ENCODE peak calls at places on chromosomes 5 and 9, in nine cellular contexts. A is AG04450, U is Peyer's patch, T is suprapubic skin, K is HCT116, W is cardiac muscle cell, R is fibroblast of lung, M is endodermal cell, I is psoas muscle. Y is an unnamed sample.

GRCh38 chr9:9318959-9319505 is 1293.8 kb downstream of the PTPRD start:
- DNase-seq in W (no peak), T (no peak), K (no peak), A (no peak), U (no peak), M (no peak), R (no peak), I (no peak), Y (no peak)

GRCh38 chr9:135221951-135222631 is 134.6 kb downstream of the OLFM1 start:
- DNase-seq in I (no peak), K (no peak), T (no peak), U (no peak), A (no peak), W (no peak), M (peak; percentile 87), R (no peak), Y (no peak)

GRCh38 chr5:61824396-61824795 is 481.6 kb upstream of the KIF2A start:
- DNase-seq in W (no peak), A (no peak), T (no peak), I (no peak), M (no peak), R (no peak), K (no peak), U (no peak), Y (no peak)

GRCh38 chr9:29697011-29697410 is 2123.7 kb upstream of the C9orf72 start:
- DNase-seq in T (no peak), A (no peak), U (no peak), I (no peak), K (no peak), W (no peak), M (no peak), R (peak; percentile 2), Y (no peak)

GRCh38 chr5:169041180-169041579 is 259.8 kb downstream of the SLIT3 start:
- DNase-seq in M (no peak), T (no peak), R (no peak), K (no peak), A (no peak), W (no peak), U (no peak), I (no peak), Y (no peak)

GRCh38 chr5:19923742-19924141 is 64.3 kb downstream of the CDH18 start:
- DNase-seq in I (no peak), W (peak; percentile 18), A (no peak), T (no peak), U (no peak), M (no peak), R (no peak), K (no peak), Y (no peak)

GRCh38 chr9:129171993-129172751 is 5.9 kb downstream of the IER5L start:
- DNase-seq in W (no peak), T (no peak), M (no peak), R (no peak), A (no peak), U (no peak), I (no peak), K (no peak), Y (peak; percentile 60)

GRCh38 chr9:1198085-1198484 is 147.9 kb downstream of the DMRT2 start:
- DNase-seq in W (no peak), U (no peak), A (no peak), K (no peak), M (no peak), R (peak; percentile 28), I (no peak), T (no peak), Y (no peak)

GRCh38 chr5:206927-207536 is 10.9 kb downstream of the CCDC127 start:
- DNase-seq in R (no peak), T (no peak), A (no peak), I (no peak), U (no peak), K (no peak), W (no peak), M (peak; percentile 29), Y (no peak)

GRCh38 chr9:68480807-68481206 is 59.9 kb downstream of the TMEM252 start:
- DNase-seq in W (no peak), T (no peak), I (no peak), U (no peak), M (no peak), R (peak; percentile 42), K (no peak), A (no peak), Y (no peak)

GRCh38 chr9:121459513-121459912 is 40.1 kb downstream of the GGTA1 start:
- DNase-seq in U (no peak), R (no peak), T (no peak), K (no peak), I (no peak), M (peak; percentile 61), A (no peak), W (no peak), Y (no peak)

GRCh38 chr9:130835441-130836298 is 616 bp downstream of the ABL1 start:
- DNase-seq in U (peak; percentile 57), R (peak; percentile 62), K (no peak), W (peak; percentile 55), A (no peak), I (peak; percentile 48), T (peak; percentile 28), M (peak; percentile 87), Y (peak; percentile 60)

GRCh38 chr5:10674582-10674981 is 86.5 kb downstream of the DAP start:
- DNase-seq in I (no peak), W (no peak), M (peak; percentile 31), U (no peak), T (no peak), K (no peak), A (no peak), R (no peak), Y (no peak)

GRCh38 chr9:77926314-77926959 is 105.2 kb downstream of the GNAQ start:
- DNase-seq in U (no peak), I (no peak), M (no peak), K (peak; percentile 1), T (no peak), R (peak; percentile 59), A (no peak), W (peak; percentile 76), Y (no peak)

GRCh38 chr5:166639151-166639550 is 1652.3 kb upstream of the WWC1 start:
- DNase-seq in A (no peak), T (no peak), K (no peak), R (no peak), I (no peak), W (no peak), M (peak; percentile 44), U (no peak), Y (no peak)

GRCh38 chr5:44603496-44604272 is 205.1 kb upstream of the MRPS30 start:
- DNase-seq in T (no peak), W (no peak), R (no peak), A (no peak), I (no peak), M (peak; percentile 83), K (peak; percentile 0), U (no peak), Y (peak; percentile 17)
- TF ChIP-seq CTCF in T (no peak), W (no peak), R (no peak), A (no peak), I (no peak), M (peak; percentile 74), K (no peak), U (no peak), Y (no peak)

GRCh38 chr9:76458903-76459690 is at the start of gene GCNT1:
- DNase-seq in M (peak; percentile 99), T (peak; percentile 83), A (no peak), I (peak; percentile 79), K (peak; percentile 85), W (peak; percentile 88), R (peak; percentile 79), U (peak; percentile 97), Y (peak; percentile 91)
- H3K4me3 ChIP-seq in M (peak within 1 kb of the TSS; percentile 98), T (peak within 1 kb of the TSS; percentile 68), A (peak within 1 kb of the TSS; percentile 86), I (peak within 1 kb of the TSS; percentile 74), K (peak within 1 kb of the TSS; percentile 84), W (peak within 1 kb of the TSS; percentile 51), R (peak within 1 kb of the TSS; percentile 99), U (peak within 1 kb of the TSS; percentile 76), Y (peak within 1 kb of the TSS; percentile 67)

GRCh38 chr9:11757408-11757807 is 935.8 kb upstream of the TYRP1 start:
- DNase-seq in K (no peak), W (no peak), R (no peak), M (no peak), U (no peak), A (no peak), I (no peak), T (no peak), Y (no peak)
- H3K9me3 ChIP-seq in K (peaks cover 10% of the 10 kb centered on the region), W (no peaks in the 10 kb centered on the region), R (no peaks in the 10 kb centered on the region), M (no peaks in the 10 kb centered on the region), U (no peaks in the 10 kb centered on the region), A (peaks cover 2% of the 10 kb centered on the region), I (peaks cover under 1% of the 10 kb centered on the region), T (no peaks in the 10 kb centered on the region), Y (no peaks in the 10 kb centered on the region)

DNA sequence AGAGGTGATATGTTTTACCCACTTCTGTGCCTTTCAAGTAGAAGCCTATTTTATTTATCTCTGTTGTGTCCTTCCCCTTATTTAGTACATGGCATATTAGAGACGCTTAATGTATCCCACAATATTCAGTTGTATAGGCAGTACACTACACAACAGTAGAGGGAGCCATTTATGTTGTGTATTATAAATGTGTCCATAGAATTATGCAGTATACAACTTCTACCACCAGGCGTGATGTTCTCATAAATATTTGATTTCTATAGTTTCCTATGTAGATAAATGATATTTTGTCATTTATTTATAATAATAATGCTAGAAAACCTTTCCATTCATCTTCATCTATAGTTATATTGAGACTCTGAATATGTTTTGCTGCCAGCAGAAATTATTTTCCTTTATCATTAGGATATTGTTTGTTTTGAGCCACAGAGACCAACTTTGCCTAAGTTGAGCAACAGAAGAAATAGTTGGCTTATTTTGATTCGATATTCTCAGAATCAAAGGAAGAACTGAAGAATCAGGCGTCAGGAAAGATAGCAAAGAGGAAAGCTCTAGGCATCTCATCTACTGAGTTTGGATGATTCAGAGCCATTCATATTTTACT is 81.7 kb downstream of the ADAMTS19 start:
- DNase-seq in W (peak; percentile 10), U (no peak), I (no peak), T (no peak), A (no peak), K (peak; percentile 48), M (no peak), R (peak; percentile 4), Y (no peak)
- TF ChIP-seq CTCF in W (peak; percentile 35), U (peak; percentile 19), I (no peak), T (no peak), A (no peak), K (peak; percentile 95), M (peak; percentile 60), R (no peak), Y (no peak)

Y was measured in testis.